ENCODE peak calls at places on chromosomes 3 and 15, in six cellular contexts. J is lower lobe of right lung, I is HCT116, U is pancreas, B is body of pancreas, D is psoas muscle. X is an unnamed sample.

GRCh38 chr3:89107461-89108035 is at the start of gene EPHA3:
- ATAC-seq in U (peak), J (peak), I (no peak), B (peak), D (peak), X (peak)

GRCh38 chr15:95470997-95471692 is 859.4 kb upstream of the NR2F2 start:
- ATAC-seq in I (no peak), U (peak), D (no peak), B (no peak), J (no peak), X (no peak)

GRCh38 chr15:94305133-94305532 is 73.8 kb downstream of the MCTP2 start:
- ATAC-seq in I (no peak), B (no peak), D (no peak), J (peak), U (no peak), X (no peak)

GRCh38 chr15:43488790-43489585 is 4.0 kb downstream of the TP53BP1 start:
- ATAC-seq in I (no peak), D (no peak), B (no peak), U (no peak), J (no peak), X (no peak)

GRCh38 chr15:29805043-29805707 is 17.1 kb downstream of the TJP1 start:
- ATAC-seq in U (peak), J (peak), B (peak), I (no peak), D (peak), X (peak)

GRCh38 chr3:8473990-8474389 is 27.6 kb upstream of the LMCD1 start:
- ATAC-seq in U (no peak), D (no peak), I (no peak), B (no peak), J (no peak), X (no peak)

GRCh38 chr3:22236490-22237271 is 485.7 kb upstream of the ZNF385D start:
- ATAC-seq in B (no peak), I (no peak), J (no peak), D (no peak), U (no peak), X (no peak)

GRCh38 chr15:67072951-67073350 is 7.5 kb downstream of the SMAD3 start:
- ATAC-seq in U (no peak), D (no peak), B (no peak), I (no peak), J (no peak), X (no peak)

GRCh38 chr3:9715127-9715526 is 11.5 kb downstream of the CPNE9 start:
- ATAC-seq in U (no peak), J (no peak), I (peak), B (no peak), D (no peak), X (peak)

GRCh38 chr3:11596387-11596786 is 47.3 kb downstream of the VGLL4 start:
- ATAC-seq in B (no peak), J (no peak), U (no peak), I (no peak), D (no peak), X (no peak)

GRCh38 chr3:182626484-182627467 is 166.5 kb upstream of the ATP11B start:
- ATAC-seq in J (no peak), U (peak), B (no peak), I (no peak), D (no peak), X (no peak)

GRCh38 chr3:185828755-185829154 is 3.9 kb upstream of the IGF2BP2 start:
- ATAC-seq in J (no peak), B (no peak), D (no peak), I (no peak), U (no peak), X (no peak)

GRCh38 chr15:89446260-89446891 is 50.0 kb downstream of the RHCG start:
- ATAC-seq in D (no peak), U (peak), B (peak), I (no peak), J (no peak), X (no peak)

GRCh38 chr3:49339593-49339946 is 283 bp downstream of the USP4 start:
- ATAC-seq in B (no peak), D (peak), J (peak), U (no peak), I (peak), X (peak)

GRCh38 chr3:72312339-72312738 is 527.4 kb upstream of the PROK2 start:
- ATAC-seq in D (no peak), I (no peak), B (no peak), J (no peak), U (no peak), X (no peak)

GRCh38 chr3:120370463-120370862 is 21.3 kb upstream of the LRRC58 start:
- ATAC-seq in B (no peak), J (no peak), D (no peak), I (no peak), U (no peak), X (no peak)

GRCh38 chr3:190222360-190222759 is 99.9 kb downstream of the CLDN1 start:
- ATAC-seq in D (no peak), U (no peak), I (no peak), J (no peak), B (no peak), X (no peak)

GRCh38 chr3:97495896-97496295 is 268.7 kb upstream of the ARL6 start:
- ATAC-seq in B (no peak), U (no peak), I (no peak), J (no peak), D (no peak), X (no peak)

GRCh38 chr3:102449930-102450329 is 15.1 kb downstream of the ZPLD1 start:
- ATAC-seq in J (no peak), B (no peak), U (no peak), D (no peak), I (no peak), X (no peak)

GRCh38 chr15:69009353-69009752 is 5.1 kb upstream of the NOX5 start:
- ATAC-seq in U (no peak), B (no peak), J (peak), D (no peak), I (no peak), X (no peak)

GRCh38 chr3:164845739-164846138 is 232.6 kb downstream of the SI start:
- ATAC-seq in D (no peak), I (no peak), B (no peak), U (no peak), J (no peak), X (no peak)

GRCh38 chr3:151501905-151502615 is 41.2 kb upstream of the IGSF10 start:
- ATAC-seq in I (no peak), D (no peak), J (no peak), B (peak), U (peak), X (peak)

GRCh38 chr3:162777118-162777517 is 1280.5 kb downstream of the OTOL1 start:
- ATAC-seq in J (no peak), I (no peak), U (no peak), B (no peak), D (no peak), X (no peak)

GRCh38 chr15:95557226-95558046 is 773.1 kb upstream of the NR2F2 start:
- ATAC-seq in J (no peak), B (no peak), I (peak), U (no peak), D (no peak), X (peak)

GRCh38 chr15:101221858-101222257 is 30.0 kb downstream of the CHSY1 start:
- ATAC-seq in U (peak), J (no peak), B (peak), D (no peak), I (no peak), X (no peak)

GRCh38 chr3:83122774-83123350 is 1361.4 kb upstream of the GBE1 start:
- ATAC-seq in J (no peak), I (no peak), D (no peak), B (no peak), U (no peak), X (no peak)

GRCh38 chr3:153319691-153320552 is 157.9 kb downstream of the RAP2B start:
- ATAC-seq in J (no peak), U (no peak), D (no peak), I (no peak), B (no peak), X (no peak)

GRCh38 chr3:125116311-125117069 is 60.7 kb upstream of the HEG1 start:
- ATAC-seq in J (peak), I (no peak), U (peak), B (peak), D (peak), X (peak)

GRCh38 chr3:45929042-45929679 is 14.1 kb upstream of the CXCR6 start:
- ATAC-seq in U (peak), J (peak), D (peak), I (peak), B (no peak), X (no peak)
- TF ChIP-seq CTCF in U (no peak), J (peak), D (peak), I (peak), B (peak), X (no peak)

GRCh38 chr3:30779686-30780287 is 114.7 kb downstream of the GADL1 start:
- ATAC-seq in B (no peak), I (peak), J (no peak), U (no peak), D (peak), X (no peak)
- TF ChIP-seq CTCF in B (no peak), I (peak), J (peak), U (no peak), D (peak), X (peak)

GRCh38 chr15:75205064-75205395 is 3.3 kb downstream of the C15orf39 start:
- ATAC-seq in J (no peak), U (no peak), I (no peak), D (no peak), B (no peak), X (no peak)
- TF ChIP-seq CTCF in J (no peak), U (no peak), I (no peak), D (no peak), B (no peak), X (no peak)

GRCh38 chr3:173473237-173473636 is 75.7 kb downstream of the NLGN1 start:
- ATAC-seq in B (no peak), J (no peak), D (no peak), I (no peak), U (no peak), X (no peak)
- TF ChIP-seq CTCF in B (no peak), J (no peak), D (no peak), I (no peak), U (no peak), X (no peak)

GRCh38 chr3:194971965-194972364 is 286.3 kb downstream of the FAM43A start:
- ATAC-seq in I (peak), J (no peak), D (no peak), U (no peak), B (no peak), X (no peak)

GRCh38 chr3:194971009-194971408 is 285.3 kb downstream of the FAM43A start:
- ATAC-seq in D (no peak), B (no peak), U (no peak), J (no peak), I (no peak), X (no peak)

GRCh38 chr3:194970066-194970465 is 284.4 kb downstream of the FAM43A start:
- ATAC-seq in U (no peak), I (no peak), J (no peak), B (no peak), D (no peak), X (no peak)

GRCh38 chr3:194964809-194965208 is 279.1 kb downstream of the FAM43A start:
- ATAC-seq in D (no peak), I (peak), U (no peak), J (no peak), B (no peak), X (no peak)

DNA sequence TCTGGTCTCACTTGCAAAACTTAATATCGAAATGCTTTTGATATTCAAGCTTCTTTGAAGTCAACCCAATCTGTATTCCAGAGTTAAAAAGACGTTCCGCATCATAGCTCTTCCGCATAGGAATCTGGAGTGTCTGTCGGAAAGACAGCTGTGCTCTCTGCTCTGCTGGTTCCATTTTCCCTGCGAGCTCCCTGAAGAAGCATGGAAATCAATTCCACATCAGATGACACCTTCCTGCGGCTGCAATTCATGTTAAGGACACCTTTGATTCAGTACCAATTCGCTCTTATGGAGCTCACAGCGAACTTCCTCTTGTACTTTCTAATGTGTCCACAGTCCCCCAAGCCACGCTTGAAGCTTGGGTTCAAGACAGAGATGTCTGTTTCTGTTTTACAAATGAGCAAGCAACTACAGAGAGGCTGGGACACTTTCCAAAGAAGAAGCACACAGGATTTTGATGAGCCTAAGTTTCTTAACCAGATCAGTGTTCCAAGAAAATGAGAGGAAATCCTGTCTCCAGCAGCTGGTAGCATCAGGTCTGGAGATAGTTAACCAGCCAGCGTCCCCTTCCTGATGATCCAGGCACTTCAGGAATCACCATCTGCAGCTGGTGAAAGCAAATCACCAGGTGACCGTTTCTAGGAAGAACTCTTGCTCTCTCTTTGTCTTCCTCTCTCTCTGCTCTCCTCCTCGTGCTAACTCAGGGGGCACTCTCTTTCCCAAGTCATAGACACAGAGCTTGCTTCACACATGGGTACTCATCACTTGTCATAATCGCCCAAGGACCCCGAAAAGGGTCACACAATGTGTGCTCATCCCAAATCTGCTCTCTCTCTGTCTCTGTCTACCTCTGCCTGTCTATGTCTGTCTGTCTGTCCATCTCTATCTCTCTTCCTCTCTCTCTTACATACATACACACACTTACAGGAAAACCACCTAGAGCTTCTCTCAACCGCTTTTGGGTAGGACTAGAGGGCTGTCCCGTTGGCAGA is 281.7 kb downstream of the FAM43A start:
- ATAC-seq in D (no peak), U (no peak), J (no peak), B (no peak), I (no peak), X (no peak)
- TF ChIP-seq CTCF in D (no peak), U (no peak), J (no peak), B (no peak), I (no peak), X (peak)

GRCh38 chr15:77783636-77784035 is 150.9 kb upstream of the LINGO1 start:
- ATAC-seq in I (no peak), U (no peak), D (no peak), J (no peak), B (no peak), X (no peak)

GRCh38 chr15:77782691-77783090 is 150.0 kb upstream of the LINGO1 start:
- ATAC-seq in D (no peak), J (no peak), B (no peak), U (no peak), I (no peak), X (no peak)

GRCh38 chr15:77786956-77787355 is 154.2 kb upstream of the LINGO1 start:
- ATAC-seq in J (no peak), D (no peak), B (no peak), U (no peak), I (no peak), X (no peak)

GRCh38 chr15:77786181-77786890 is 153.6 kb upstream of the LINGO1 start:
- ATAC-seq in U (no peak), I (no peak), B (no peak), J (no peak), D (peak), X (no peak)

DNA sequence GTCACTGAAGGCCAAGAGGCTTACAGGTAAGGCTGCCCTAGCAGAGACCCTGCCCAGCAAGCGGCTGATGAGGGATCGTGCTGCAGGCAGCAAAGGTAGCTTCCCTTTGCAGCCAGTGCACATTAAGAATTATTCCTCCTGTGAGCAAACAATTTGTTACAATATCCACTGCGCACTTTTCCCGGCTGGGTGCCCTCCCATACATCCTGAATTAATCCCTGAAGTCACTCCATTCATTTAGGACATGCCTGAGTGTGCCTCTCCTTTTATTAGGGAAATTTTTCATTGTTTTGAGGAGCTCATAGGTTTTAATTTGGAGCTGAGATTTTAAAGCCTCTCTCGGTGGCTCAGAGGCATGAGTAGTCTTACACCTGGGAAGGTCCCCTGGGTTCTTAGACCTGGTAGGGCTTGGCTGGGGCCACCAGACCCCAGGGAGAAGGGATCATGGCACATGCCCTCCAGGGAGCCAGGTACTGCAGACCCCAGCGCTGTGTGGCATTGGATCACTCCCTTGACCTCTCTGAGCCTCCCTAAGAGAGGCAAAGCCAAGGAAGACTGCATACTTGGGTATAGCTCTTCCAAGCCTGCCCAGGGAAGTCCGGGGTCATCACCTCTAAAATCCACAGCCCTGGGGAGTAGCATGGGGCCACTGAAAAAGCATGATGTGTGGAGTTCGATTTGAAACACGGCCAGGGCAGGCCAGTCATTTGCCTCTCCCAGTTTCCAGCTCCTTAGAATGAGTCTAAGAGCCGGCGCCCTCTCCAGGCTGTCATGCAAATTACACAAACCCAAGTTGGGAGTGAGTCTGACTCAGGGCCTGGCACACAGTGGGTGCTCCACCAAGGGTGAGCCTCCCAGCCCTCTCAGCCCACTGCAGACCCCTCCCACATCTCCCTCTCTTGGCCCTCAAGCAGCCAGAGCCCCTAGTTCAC is 151.9 kb upstream of the LINGO1 start:
- ATAC-seq in D (no peak), U (no peak), J (no peak), B (no peak), I (peak), X (no peak)
- TF ChIP-seq CTCF in D (no peak), U (no peak), J (no peak), B (no peak), I (peak), X (no peak)

DNA sequence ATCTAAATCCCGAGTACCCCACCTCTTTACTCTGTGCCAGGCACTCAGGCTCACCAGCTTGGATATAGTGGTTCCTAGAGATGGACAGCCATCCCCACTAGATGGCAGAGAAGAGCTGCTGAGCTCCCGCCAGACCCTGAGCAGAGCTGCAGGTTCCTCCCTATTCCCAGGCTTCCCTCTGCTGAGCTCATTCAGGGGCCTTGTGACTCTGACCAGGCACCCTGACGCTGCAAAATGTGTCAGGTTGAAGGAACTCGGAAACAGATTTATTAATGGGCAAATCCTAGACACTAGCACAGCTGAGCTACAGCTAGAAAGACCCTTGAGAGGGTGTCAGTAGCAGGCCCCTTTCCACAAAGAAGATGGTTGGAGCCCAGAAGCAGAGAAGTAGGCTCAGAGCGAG is 38.2 kb upstream of the RHO start:
- ATAC-seq in D (peak), B (peak), J (peak), I (peak), U (peak), X (peak)
- TF ChIP-seq CTCF in D (peak), B (peak), J (peak), I (peak), U (peak), X (peak)

X was measured in gastroesophageal sphincter.